ENCODE peak calls at places on chromosomes 6 and 20, in seven cellular contexts. W, S, O, J, B, R and Z are unnamed samples.
A peak's percentile ranks its signal among the peaks of the same experiment; 100 is the strongest.

GRCh38 chr20:18637296-18637695 is 49.4 kb downstream of the DTD1 start:
- DNase-seq in B (no peak), O (no peak), W (no peak), J (no peak), S (no peak), R (no peak), Z (no peak)

GRCh38 chr20:57072184-57072583 is 194.3 kb downstream of the BMP7 start:
- DNase-seq in O (no peak), S (no peak), R (no peak), J (no peak), W (no peak), B (no peak), Z (no peak)

GRCh38 chr6:16236009-16236501 is 2.3 kb upstream of the GMPR start:
- DNase-seq in W (no peak), J (no peak), O (no peak), S (no peak), B (no peak), R (no peak), Z (no peak)

GRCh38 chr6:66199146-66199545 is 492.1 kb upstream of the EYS start:
- DNase-seq in J (no peak), W (no peak), B (no peak), S (no peak), O (no peak), R (no peak), Z (no peak)

GRCh38 chr20:33096921-33097320 is 17.5 kb downstream of the BPIFB4 start:
- DNase-seq in B (no peak), J (no peak), W (no peak), S (no peak), O (no peak), R (no peak), Z (no peak)

GRCh38 chr20:51492167-51493092 is 50.1 kb downstream of the NFATC2 start:
- DNase-seq in J (peak; percentile 28), B (no peak), W (no peak), O (no peak), S (no peak), R (no peak), Z (peak; percentile 37)

GRCh38 chr6:32643904-32644303 is 6.7 kb downstream of the HLA-DQA1 start:
- DNase-seq in R (no peak), B (no peak), J (no peak), O (no peak), W (no peak), S (no peak), Z (no peak)

GRCh38 chr20:32204485-32205115 is 2.9 kb downstream of the PLAGL2 start:
- DNase-seq in S (no peak), R (no peak), W (no peak), J (no peak), B (no peak), O (no peak), Z (no peak)

GRCh38 chr6:107972413-107973096 is 14.5 kb upstream of the SEC63 start:
- DNase-seq in O (no peak), W (no peak), S (no peak), J (peak; percentile 37), R (peak; percentile 76), B (no peak), Z (no peak)

GRCh38 chr20:57838670-57839142 is 128.9 kb upstream of the PMEPA1 start:
- DNase-seq in J (no peak), B (no peak), W (no peak), R (peak; percentile 89), S (no peak), O (no peak), Z (no peak)

GRCh38 chr6:81575446-81575845 is 177.0 kb downstream of the TENT5A start:
- DNase-seq in J (no peak), W (no peak), S (no peak), O (no peak), R (no peak), B (no peak), Z (no peak)

GRCh38 chr6:31702421-31702818 is 704 bp downstream of the ABHD16A start:
- DNase-seq in W (no peak), R (no peak), O (no peak), J (no peak), B (no peak), S (no peak), Z (no peak)

GRCh38 chr6:81820979-81821378 is 68.5 kb upstream of the TENT5A start:
- DNase-seq in O (peak; percentile 11), R (no peak), B (no peak), W (no peak), S (no peak), J (no peak), Z (no peak)

GRCh38 chr6:166636191-166636938 is 9.3 kb upstream of the RPS6KA2 start:
- DNase-seq in O (no peak), S (no peak), J (no peak), B (no peak), W (no peak), R (no peak), Z (no peak)

GRCh38 chr6:166635556-166635955 is 8.5 kb upstream of the RPS6KA2 start:
- DNase-seq in W (no peak), S (no peak), B (no peak), J (no peak), O (no peak), R (no peak), Z (no peak)

GRCh38 chr6:166632731-166633130 is 5.7 kb upstream of the RPS6KA2 start:
- DNase-seq in S (no peak), J (no peak), W (no peak), B (no peak), R (no peak), O (no peak), Z (no peak)

GRCh38 chr6:166635146-166635545 is 8.1 kb upstream of the RPS6KA2 start:
- DNase-seq in W (no peak), J (no peak), B (no peak), R (no peak), S (no peak), O (no peak), Z (no peak)

DNA sequence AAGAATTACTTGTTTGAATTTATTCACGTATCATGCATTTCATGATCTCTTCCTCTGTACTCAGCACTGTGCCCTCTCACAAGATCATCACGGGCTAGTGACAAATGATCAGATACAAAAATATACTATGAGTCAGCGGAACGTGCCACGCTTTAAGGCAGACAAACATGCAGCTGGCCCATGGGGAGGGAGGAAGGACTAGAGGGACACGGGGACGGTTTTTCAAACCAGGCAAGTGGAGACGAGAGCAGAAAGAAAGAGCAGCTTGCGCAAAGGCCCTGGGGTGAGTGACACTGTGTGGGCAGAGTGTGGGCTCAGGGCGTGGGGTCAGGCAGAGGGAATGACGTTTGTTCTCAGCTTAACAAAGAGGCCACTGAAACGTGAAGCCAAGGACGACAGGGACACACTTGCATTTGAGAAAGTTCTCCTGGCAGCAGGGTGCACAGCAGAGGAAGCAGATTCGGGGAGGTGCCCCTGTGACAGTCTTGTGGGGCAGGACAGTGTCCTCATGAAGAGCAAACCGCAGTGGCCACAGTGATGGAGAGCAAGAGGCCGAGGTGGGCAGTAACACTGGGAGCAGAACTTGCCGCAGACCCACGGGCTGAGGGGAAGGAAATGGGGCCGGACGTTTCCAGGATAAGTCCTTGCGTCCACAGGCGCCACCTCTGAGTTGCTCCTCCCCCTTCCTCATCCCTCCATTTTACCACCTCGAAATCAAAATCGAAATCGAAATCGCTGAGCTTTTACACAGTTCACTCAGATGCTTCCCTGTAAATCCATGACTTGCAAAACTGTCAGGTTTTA is 6.9 kb upstream of the RPS6KA2 start:
- DNase-seq in R (no peak), W (no peak), O (no peak), J (no peak), B (no peak), S (no peak), Z (peak; percentile 46)
- TF ChIP-seq REST in R (no peak), W (no peak), O (no peak), J (no peak), B (no peak), S (no peak), Z (no peak)

GRCh38 chr20:12927489-12927888 is 81.3 kb upstream of the SPTLC3 start:
- DNase-seq in S (no peak), O (no peak), W (no peak), R (no peak), J (no peak), B (no peak), Z (no peak)

GRCh38 chr20:12925863-12926547 is 82.8 kb upstream of the SPTLC3 start:
- DNase-seq in W (no peak), B (no peak), O (no peak), R (no peak), J (no peak), S (no peak), Z (no peak)

GRCh38 chr20:12928358-12928754 is 80.4 kb upstream of the SPTLC3 start:
- DNase-seq in J (no peak), B (no peak), S (no peak), O (no peak), R (no peak), W (no peak), Z (no peak)

GRCh38 chr20:12924126-12924525 is 84.6 kb upstream of the SPTLC3 start:
- DNase-seq in J (no peak), R (no peak), O (no peak), W (no peak), S (no peak), B (no peak), Z (no peak)

DNA sequence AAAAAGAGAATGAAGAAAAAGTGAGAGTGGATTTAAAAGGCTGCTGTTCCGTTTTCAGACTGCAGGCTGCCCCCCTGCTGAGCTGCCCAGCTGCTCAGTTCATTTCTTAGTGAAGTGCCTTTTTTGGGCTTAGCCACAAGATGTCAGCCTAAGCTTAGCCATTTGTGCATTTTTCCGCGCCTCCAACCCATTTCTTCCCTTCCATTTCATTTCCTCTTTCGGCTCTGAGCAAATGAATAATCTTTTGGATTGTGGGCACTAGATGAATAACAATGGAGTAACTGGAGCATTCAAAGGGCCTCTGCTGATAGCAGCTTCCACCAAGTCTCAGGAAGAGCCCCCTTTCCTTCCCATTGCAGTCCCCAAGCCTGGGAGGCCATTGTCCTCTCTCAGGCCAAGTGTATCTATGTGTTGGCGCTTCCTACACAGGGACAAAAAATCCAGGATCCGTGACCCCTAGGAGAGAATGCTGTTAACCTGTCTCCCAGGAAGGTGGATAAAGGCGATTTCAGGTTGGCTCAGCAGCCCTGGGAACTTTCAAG is 83.5 kb upstream of the SPTLC3 start:
- DNase-seq in O (peak; percentile 13), R (peak; percentile 66), W (peak; percentile 81), S (peak; percentile 19), J (peak; percentile 85), B (peak; percentile 41), Z (peak; percentile 24)
- TF ChIP-seq REST in O (no peak), R (no peak), W (no peak), S (no peak), J (no peak), B (no peak), Z (no peak)

GRCh38 chr6:120908767-120909166 is 425.5 kb downstream of the TBC1D32 start:
- DNase-seq in B (no peak), W (no peak), S (no peak), O (no peak), J (no peak), R (no peak), Z (no peak)
- TF ChIP-seq REST in B (no peak), W (no peak), S (no peak), O (no peak), J (no peak), R (no peak), Z (no peak)

DNA sequence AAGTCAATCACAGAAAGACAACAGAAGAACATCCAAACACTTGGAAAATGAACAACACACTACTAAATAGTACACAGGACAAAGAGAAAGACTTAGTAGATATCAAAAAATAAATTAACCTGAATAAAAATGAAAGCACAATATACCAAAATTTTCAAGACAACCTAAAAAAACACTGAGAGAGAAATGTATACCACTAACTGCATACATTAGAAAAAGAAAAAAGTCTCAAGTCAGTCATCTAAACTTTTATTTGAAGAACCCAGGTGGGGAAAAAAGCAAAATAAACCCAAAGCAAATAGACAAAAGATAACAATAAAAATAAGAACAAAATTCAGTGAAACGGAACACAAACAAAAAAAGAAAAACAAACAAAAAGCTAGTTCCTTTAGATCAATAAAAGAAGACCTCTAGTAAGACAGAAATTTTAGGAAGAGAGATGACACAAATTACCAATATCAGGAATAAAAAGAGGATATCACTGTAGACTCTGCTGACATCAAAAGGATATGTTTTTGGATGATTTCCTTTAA is 172.8 kb downstream of the TRIM27 start:
- DNase-seq in R (no peak), O (no peak), J (no peak), W (no peak), S (no peak), B (no peak), Z (no peak)
- TF ChIP-seq REST in R (no peak), O (no peak), J (no peak), W (no peak), S (no peak), B (no peak), Z (no peak)